ENCODE peak calls at places on chromosomes 4 and X, in nine cellular contexts. C is fibroblast of pulmonary artery; E is left colon; S is AG08395; M is heart left ventricle; U is stimulated activated CD8-positive, alpha-beta memory T cell treated with anti-CD3 and anti-CD28 coated beads, Interleukin-7, amount 100 ng/mL, for 1 hour; V is fibroblast of the aortic adventitia; P is uterus; O is cerebellum. Y is an unnamed sample.

GRCh38 chr4:129218897-129219296 is 122.9 kb downstream of the C4orf33 start:
- DNase-seq in V (peak; percentile 35), P (no peak), O (no peak), U (no peak), M (no peak), S (no peak), C (peak; percentile 29), E (no peak), Y (peak; percentile 69)

GRCh38 chrX:107676559-107677378 is 48.5 kb downstream of the PRPS1 start:
- DNase-seq in E (peak; percentile 90), S (peak; percentile 65), O (peak; percentile 20), M (peak; percentile 82), V (peak; percentile 88), C (peak; percentile 97), U (no peak), P (peak; percentile 87), Y (peak; percentile 97)

GRCh38 chr4:13143704-13144103 is 340.4 kb downstream of the RAB28 start:
- DNase-seq in E (no peak), V (no peak), M (no peak), U (no peak), O (no peak), S (no peak), C (no peak), P (no peak), Y (no peak)

GRCh38 chr4:170259631-170260153 is 169.9 kb upstream of the AADAT start:
- DNase-seq in V (peak; percentile 61), S (peak; percentile 58), E (peak; percentile 74), O (peak; percentile 6), U (no peak), M (peak; percentile 22), P (peak; percentile 35), C (peak; percentile 76), Y (peak; percentile 98)

GRCh38 chr4:74018771-74019170 is 19.7 kb downstream of the CXCL3 start:
- DNase-seq in C (no peak), M (no peak), O (no peak), V (no peak), P (no peak), U (no peak), E (no peak), S (no peak), Y (no peak)

GRCh38 chr4:188660796-188661195 is 521.6 kb downstream of the TRIML1 start:
- DNase-seq in E (no peak), C (no peak), S (no peak), P (no peak), M (no peak), O (no peak), U (no peak), V (no peak), Y (no peak)

GRCh38 chrX:151088221-151088620 is 88.2 kb upstream of the GPR50 start:
- DNase-seq in U (no peak), V (no peak), S (no peak), E (no peak), M (no peak), O (no peak), C (no peak), P (no peak), Y (no peak)

GRCh38 chr4:26074672-26075071 is 160.7 kb downstream of the SMIM20 start:
- DNase-seq in V (no peak), S (no peak), M (peak; percentile 20), C (no peak), E (peak; percentile 35), P (no peak), O (no peak), U (no peak), Y (no peak)

GRCh38 chrX:100864967-100865366 is 9.2 kb downstream of the NOX1 start:
- DNase-seq in E (no peak), C (peak; percentile 53), M (no peak), P (peak; percentile 24), V (peak; percentile 59), O (no peak), S (peak; percentile 23), U (no peak), Y (peak; percentile 69)

GRCh38 chrX:68865300-68865699 is 36.5 kb downstream of the EFNB1 start:
- DNase-seq in E (no peak), C (no peak), P (no peak), V (no peak), S (no peak), O (no peak), U (no peak), M (no peak), Y (no peak)

GRCh38 chr4:184961693-184962092 is 56.6 kb upstream of the HELT start:
- DNase-seq in S (no peak), C (no peak), E (peak; percentile 57), P (no peak), V (no peak), O (no peak), M (no peak), U (no peak), Y (no peak)

GRCh38 chr4:46392421-46392820 is 2.5 kb upstream of the GABRA2 start:
- DNase-seq in S (no peak), V (no peak), U (no peak), E (no peak), O (no peak), C (no peak), M (no peak), P (no peak), Y (peak; percentile 26)

GRCh38 chr4:40992472-40993298 is 221.7 kb downstream of the APBB2 start:
- DNase-seq in M (no peak), E (no peak), U (no peak), S (peak; percentile 52), O (no peak), P (no peak), C (peak; percentile 92), V (peak; percentile 78), Y (peak; percentile 93)

GRCh38 chr4:101284546-101284945 is 62.8 kb downstream of the PPP3CA start:
- DNase-seq in O (no peak), C (peak; percentile 83), E (no peak), V (peak; percentile 20), S (no peak), U (no peak), M (no peak), P (no peak), Y (peak; percentile 62)

GRCh38 chr4:76831475-76832390 is 66.2 kb downstream of the SOWAHB start:
- DNase-seq in U (no peak), E (no peak), S (no peak), O (no peak), V (no peak), M (no peak), P (no peak), C (no peak), Y (peak; percentile 34)

GRCh38 chrX:30504309-30504708 is 73.3 kb downstream of the TASL start:
- DNase-seq in V (peak; percentile 67), P (no peak), M (no peak), O (peak; percentile 1), C (peak; percentile 60), E (no peak), S (peak; percentile 35), U (no peak), Y (peak; percentile 57)

GRCh38 chrX:129905787-129906580 is at the start of gene UTP14A:
- DNase-seq in V (peak; percentile 91), M (peak; percentile 88), E (peak; percentile 89), U (peak; percentile 66), O (peak; percentile 85), P (peak; percentile 87), C (peak; percentile 94), S (peak; percentile 73), Y (peak; percentile 91)

GRCh38 chrX:109952985-109953905 is 49.7 kb upstream of the TMEM164 start:
- DNase-seq in P (no peak), U (no peak), S (no peak), V (peak; percentile 9), E (no peak), M (no peak), C (peak; percentile 37), O (no peak), Y (no peak)

GRCh38 chr4:159308571-159309340 is 205.9 kb downstream of the RAPGEF2 start:
- DNase-seq in O (no peak), U (no peak), E (no peak), C (peak; percentile 14), V (peak; percentile 10), M (no peak), P (no peak), S (peak; percentile 20), Y (peak; percentile 35)

GRCh38 chr4:94571720-94572119 is 120.0 kb downstream of the PDLIM5 start:
- DNase-seq in U (no peak), O (no peak), M (no peak), S (no peak), V (no peak), P (no peak), E (no peak), C (no peak), Y (no peak)

Y was measured in choroid plexus epithelial cell.